ENCODE peak calls at places on chromosomes 3 and 15, in four cellular contexts. S, F, Q and U are unnamed samples.

GRCh38 chr3:174710622-174711021 is 148.5 kb upstream of the NAALADL2 start:
- DNase-seq in S (peak; percentile 27), F (no peak), Q (no peak), U (no peak)

GRCh38 chr15:93974804-93975481 is 256.4 kb upstream of the MCTP2 start:
- DNase-seq in S (peak; percentile 71), F (no peak), Q (peak; percentile 13), U (no peak)

GRCh38 chr3:11989383-11990050 is 14.7 kb upstream of the SYN2 start:
- DNase-seq in S (no peak), F (no peak), Q (no peak), U (no peak)

GRCh38 chr3:49706456-49707112 is 12.9 kb downstream of the AMIGO3 start:
- DNase-seq in S (no peak), F (no peak), Q (no peak), U (no peak)

GRCh38 chr15:23869391-23869790 is 182.3 kb upstream of the NDN start:
- DNase-seq in S (peak; percentile 2), F (peak; percentile 17), Q (no peak), U (no peak)

GRCh38 chr3:141769171-141769894 is 6.1 kb downstream of the GRK7 start:
- DNase-seq in S (peak; percentile 28), F (no peak), Q (peak; percentile 5), U (no peak)

GRCh38 chr3:179933079-179933478 is 103.7 kb downstream of the PEX5L start:
- DNase-seq in S (no peak), F (no peak), Q (no peak), U (no peak)

GRCh38 chr3:96631050-96631449 is 183.3 kb upstream of the EPHA6 start:
- DNase-seq in S (no peak), F (no peak), Q (no peak), U (no peak)

GRCh38 chr3:139559541-139559940 is 20.0 kb upstream of the RBP1 start:
- DNase-seq in S (peak; percentile 65), F (no peak), Q (no peak), U (no peak)

GRCh38 chr3:111331306-111331705 is 210.7 kb upstream of the CD96 start:
- DNase-seq in S (no peak), F (no peak), Q (no peak), U (no peak)

GRCh38 chr3:18080198-18080689 is 337.8 kb upstream of the TBC1D5 start:
- DNase-seq in S (peak; percentile 75), F (no peak), Q (no peak), U (no peak)

DNA sequence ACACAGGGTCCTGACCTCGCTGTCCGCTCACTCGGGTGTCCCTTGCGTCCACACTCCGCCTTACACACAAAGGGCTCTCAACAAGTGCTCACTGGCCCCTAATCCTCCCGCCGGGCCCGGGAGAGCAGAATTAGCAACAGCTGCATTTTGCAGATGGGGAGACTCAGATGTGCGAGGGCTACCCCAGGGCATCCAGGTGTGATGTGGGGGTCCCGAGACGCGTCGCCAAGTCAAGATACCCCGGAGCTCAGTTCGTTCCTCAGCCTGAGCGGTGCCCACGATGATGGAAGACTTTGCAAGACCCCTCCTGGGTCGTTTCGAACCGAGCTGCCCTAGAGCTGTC is 14.9 kb upstream of the WNT7A start:
- DNase-seq in S (no peak), F (peak; percentile 20), Q (no peak), U (no peak)
- H3K4me3 ChIP-seq in S (peak overlapping the region; percentile 82), F (peak overlapping the region; percentile 80), Q (peak overlapping the region; percentile 57), U (peak overlapping the region; percentile 63)

GRCh38 chr3:23825802-23826201 is 20.0 kb downstream of the UBE2E1 start:
- DNase-seq in S (no peak), F (no peak), Q (no peak), U (no peak)

GRCh38 chr3:23824699-23825444 is 19.1 kb downstream of the UBE2E1 start:
- DNase-seq in S (no peak), F (no peak), Q (no peak), U (no peak)

GRCh38 chr3:23821858-23822257 is 16.1 kb downstream of the UBE2E1 start:
- DNase-seq in S (no peak), F (no peak), Q (no peak), U (no peak)

GRCh38 chr3:23822559-23822958 is 16.8 kb downstream of the UBE2E1 start:
- DNase-seq in S (no peak), F (no peak), Q (no peak), U (no peak)

GRCh38 chr3:23823620-23824019 is 17.9 kb downstream of the UBE2E1 start:
- DNase-seq in S (no peak), F (no peak), Q (no peak), U (no peak)
- H3K4me3 ChIP-seq in S (no peak overlapping the region), F (no peak overlapping the region), Q (no peak overlapping the region), U (no peak overlapping the region)

DNA sequence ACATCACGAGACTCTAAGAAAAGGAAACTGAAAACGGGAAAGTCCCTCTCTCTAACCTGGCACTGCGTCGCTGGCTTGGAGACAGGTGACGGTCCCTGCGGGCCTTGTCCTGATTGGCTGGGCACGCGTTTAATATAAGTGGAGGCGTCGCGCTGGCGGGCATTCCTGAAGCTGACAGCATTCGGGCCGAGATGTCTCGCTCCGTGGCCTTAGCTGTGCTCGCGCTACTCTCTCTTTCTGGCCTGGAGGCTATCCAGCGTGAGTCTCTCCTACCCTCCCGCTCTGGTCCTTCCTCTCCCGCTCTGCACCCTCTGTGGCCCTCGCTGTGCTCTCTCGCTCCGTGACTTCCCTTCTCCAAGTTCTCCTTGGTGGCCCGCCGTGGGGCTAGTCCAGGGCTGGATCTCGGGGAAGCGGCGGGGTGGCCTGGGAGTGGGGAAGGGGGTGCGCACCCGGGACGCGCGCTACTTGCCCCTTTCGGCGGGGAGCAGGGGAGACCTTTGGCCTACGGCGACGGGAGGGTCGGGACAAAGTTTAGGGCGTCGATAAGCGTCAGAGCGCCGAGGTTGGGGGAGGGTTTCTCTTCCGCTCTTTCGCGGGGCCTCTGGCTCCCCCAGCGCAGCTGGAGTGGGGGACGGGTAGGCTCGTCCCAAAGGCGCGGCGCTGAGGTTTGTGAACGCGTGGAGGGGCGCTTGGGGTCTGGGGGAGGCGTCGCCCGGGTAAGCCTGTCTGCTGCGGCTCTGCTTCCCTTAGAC is at the start of gene B2M:
- DNase-seq in S (peak; percentile 99), F (peak; percentile 94), Q (peak; percentile 80), U (peak; percentile 86)
- H3K4me3 ChIP-seq in S (peak within 1 kb of the TSS; percentile 92), F (peak within 1 kb of the TSS; percentile 82), Q (peak within 1 kb of the TSS; percentile 93), U (peak within 1 kb of the TSS; percentile 81)

DNA sequence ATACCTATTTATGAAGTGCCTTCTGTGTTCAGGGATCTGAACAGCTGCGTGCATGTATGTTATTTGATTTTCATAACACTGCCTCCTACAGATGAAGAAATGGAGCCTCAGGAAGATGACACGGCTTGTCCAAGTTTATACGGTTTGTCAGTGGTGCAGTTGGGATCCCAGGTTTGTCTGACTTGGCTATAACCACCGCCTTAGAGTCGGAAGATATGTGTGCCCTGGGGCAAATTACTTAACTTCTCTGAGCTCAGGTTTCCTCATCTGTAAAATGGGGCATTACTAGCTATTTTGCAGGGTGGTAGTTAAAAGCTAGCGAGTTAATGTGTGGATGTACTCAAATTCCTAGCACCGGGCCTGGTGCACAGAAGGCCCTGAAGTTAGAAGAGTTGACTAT is 54.1 kb upstream of the ANP32A start:
- DNase-seq in S (no peak), F (no peak), Q (no peak), U (no peak)
- H3K4me3 ChIP-seq in S (no peak overlapping the region), F (no peak overlapping the region), Q (no peak overlapping the region), U (no peak overlapping the region)